ENCODE peak calls at places on chromosomes 5 and 9, in seven cellular contexts. Y, M, U, Q, R, B and X are unnamed samples.

GRCh38 chr5:139340051-139340450 is 1.6 kb upstream of the PAIP2 start:
- DNase-seq in Y (no peak), M (peak; percentile 29), U (no peak), Q (no peak), R (peak; percentile 14), B (no peak), X (no peak)

GRCh38 chr9:126475933-126476555 is 137.7 kb upstream of the LMX1B start:
- DNase-seq in Y (no peak), M (no peak), U (no peak), Q (no peak), R (no peak), B (no peak), X (no peak)

GRCh38 chr9:135562235-135562745 is 734 bp downstream of the PAEP start:
- DNase-seq in Y (no peak), M (no peak), U (no peak), Q (no peak), R (no peak), B (no peak), X (no peak)

GRCh38 chr5:107937198-107937597 is 266.5 kb upstream of the EFNA5 start:
- DNase-seq in Y (no peak), M (no peak), U (no peak), Q (no peak), R (no peak), B (no peak), X (peak; percentile 44)

GRCh38 chr5:36786613-36787012 is 90.0 kb upstream of the NIPBL start:
- DNase-seq in Y (no peak), M (no peak), U (no peak), Q (no peak), R (no peak), B (no peak), X (no peak)

GRCh38 chr5:23014251-23014650 is 161.1 kb upstream of the CDH12 start:
- DNase-seq in Y (no peak), M (no peak), U (no peak), Q (no peak), R (no peak), B (no peak), X (no peak)

GRCh38 chr9:33748633-33749304 is 46.6 kb upstream of the PRSS3 start:
- DNase-seq in Y (no peak), M (no peak), U (no peak), Q (no peak), R (no peak), B (no peak), X (no peak)

GRCh38 chr5:92800360-92800759 is 780.7 kb downstream of the NR2F1-AS1 start:
- DNase-seq in Y (no peak), M (no peak), U (no peak), Q (peak; percentile 59), R (peak; percentile 52), B (peak; percentile 23), X (peak; percentile 63)

GRCh38 chr5:87127426-87127825 is 140.3 kb upstream of the RASA1 start:
- DNase-seq in Y (no peak), M (no peak), U (no peak), Q (peak; percentile 83), R (peak; percentile 49), B (peak; percentile 34), X (no peak)
- H3K4me3 ChIP-seq in Y (no peak overlapping the region), M (no peak overlapping the region), U (no peak overlapping the region), Q (no peak overlapping the region), R (no peak overlapping the region), B (no peak overlapping the region), X (no peak overlapping the region)

GRCh38 chr9:7273575-7273974 is 515.8 kb downstream of the KDM4C start:
- DNase-seq in Y (no peak), M (no peak), U (no peak), Q (peak; percentile 53), R (no peak), B (peak; percentile 60), X (no peak)
- TF ChIP-seq CTCF in Y (peak; percentile 22), M (peak; percentile 34), U (peak; percentile 46), Q (peak; percentile 55), R (peak; percentile 55), B (peak; percentile 68), X (peak; percentile 54)

GRCh38 chr5:53360811-53361210 is 119.6 kb upstream of the FST start:
- DNase-seq in Y (no peak), M (no peak), U (no peak), Q (peak; percentile 95), R (peak; percentile 88), B (peak; percentile 81), X (no peak)
- H3K4me3 ChIP-seq in Y (no peak overlapping the region), M (no peak overlapping the region), U (no peak overlapping the region), Q (no peak overlapping the region), R (no peak overlapping the region), B (no peak overlapping the region), X (no peak overlapping the region)

DNA sequence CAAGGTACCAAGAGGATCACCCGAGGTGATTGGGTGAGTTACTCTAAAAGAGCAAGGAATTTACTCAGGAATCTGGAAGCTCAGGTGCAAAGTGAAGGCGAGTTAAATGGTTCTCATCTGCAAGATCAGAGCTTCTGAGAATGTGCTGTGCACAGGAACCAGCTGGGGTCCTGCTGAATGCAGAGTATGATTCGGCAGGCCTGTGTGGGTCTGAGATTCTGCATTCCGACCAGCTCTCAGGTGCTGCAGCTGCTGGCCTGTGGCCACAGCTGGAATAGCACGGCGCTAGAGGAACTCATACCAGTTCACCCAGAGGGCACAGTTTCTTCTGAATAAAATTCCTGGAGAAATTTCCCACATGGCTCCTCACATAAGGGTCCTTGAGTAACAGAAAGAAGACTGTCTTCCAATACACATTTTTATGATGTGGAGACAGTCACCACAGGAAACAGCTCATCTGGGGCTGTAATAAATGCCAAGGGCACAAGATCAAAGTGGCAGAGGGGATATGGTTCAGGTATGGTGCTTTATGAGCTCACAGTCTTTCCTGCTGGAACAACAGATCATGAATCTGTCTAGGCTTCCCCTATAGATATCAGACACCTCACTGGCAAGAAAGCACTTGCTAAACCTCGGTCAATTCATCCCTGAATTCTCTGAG is 83.9 kb downstream of the PTPN3 start:
- DNase-seq in Y (no peak), M (no peak), U (no peak), Q (no peak), R (no peak), B (no peak), X (no peak)
- TF ChIP-seq CTCF in Y (no peak), M (peak; percentile 6), U (no peak), Q (no peak), R (no peak), B (no peak), X (no peak)